ENCODE peak calls at places on chromosomes 11 and 22, in seven cellular contexts. K, I, L, V, M, B and W are unnamed samples.

GRCh38 chr11:69518081-69518950 is 36.9 kb downstream of the LINC01488 start:
- DNase-seq in V (no peak), I (no peak), M (no peak), B (no peak), K (no peak), L (no peak), W (no peak)

GRCh38 chr11:76653674-76654309 is 16.8 kb downstream of the LRRC32 start:
- DNase-seq in I (no peak), K (peak), V (no peak), B (no peak), M (no peak), L (no peak), W (no peak)

GRCh38 chr22:39284983-39285382 is 34.4 kb downstream of the RPL3 start:
- DNase-seq in M (no peak), I (no peak), B (no peak), K (no peak), V (no peak), L (no peak), W (no peak)

GRCh38 chr11:68974421-68975194 is 6.2 kb downstream of the MRGPRD start:
- DNase-seq in K (no peak), V (peak), I (peak), B (peak), M (no peak), L (no peak), W (peak)

GRCh38 chr11:133841279-133842043 is 3.9 kb downstream of the SPATA19 start:
- DNase-seq in I (no peak), V (no peak), B (no peak), K (no peak), L (no peak), M (no peak), W (no peak)

GRCh38 chr11:70326365-70326803 is 55.9 kb downstream of the PPFIA1 start:
- DNase-seq in K (peak), M (no peak), L (no peak), V (peak), I (no peak), B (no peak), W (no peak)

GRCh38 chr11:14422052-14422813 is 63.2 kb upstream of the RRAS2 start:
- DNase-seq in K (peak), I (peak), B (peak), M (peak), L (peak), V (peak), W (peak)

GRCh38 chr11:44886765-44887164 is 63.9 kb downstream of the TP53I11 start:
- DNase-seq in B (no peak), I (no peak), V (peak), M (no peak), K (no peak), L (no peak), W (no peak)

GRCh38 chr22:20774882-20775281 is 969 bp downstream of the SERPIND1 start:
- DNase-seq in M (no peak), K (no peak), L (no peak), B (no peak), V (no peak), I (no peak), W (no peak)